ENCODE peak calls at places on chromosomes 4 and X, in nine cellular contexts. One of them, this sample, is unnamed.

GRCh38 chr4:62711575-62711974 is 1511.4 kb downstream of the ADGRL3 start:
- DNase-seq in H9: no peak
- DNase-seq in glutamatergic neuron: no peak
- DNase-seq in nephron progenitor cell: no peak
- DNase-seq in type B pancreatic cell: no peak
- DNase-seq in AG20443: no peak
- DNase-seq in cerebellum: no peak
- DNase-seq in GM23338: no peak
- DNase-seq in activated T-cell treated with anti-CD3 and anti-CD28 coated beads, Interleukin-2, amount 50 U/mL, for 72 hours: no peak
- DNase-seq in this sample: no peak

GRCh38 chr4:82733636-82734035 is 65.0 kb downstream of the SCD5 start:
- DNase-seq in H9: no peak
- DNase-seq in glutamatergic neuron: no peak
- DNase-seq in nephron progenitor cell: no peak
- DNase-seq in type B pancreatic cell: no peak
- DNase-seq in AG20443: no peak
- DNase-seq in cerebellum: no peak
- DNase-seq in GM23338: no peak
- DNase-seq in activated T-cell treated with anti-CD3 and anti-CD28 coated beads, Interleukin-2, amount 50 U/mL, for 72 hours: peak; percentile 3
- DNase-seq in this sample: no peak

GRCh38 chr4:75081561-75081960 is 148.6 kb downstream of the PARM1 start:
- DNase-seq in H9: no peak
- DNase-seq in glutamatergic neuron: no peak
- DNase-seq in nephron progenitor cell: no peak
- DNase-seq in type B pancreatic cell: no peak
- DNase-seq in AG20443: no peak
- DNase-seq in cerebellum: no peak
- DNase-seq in GM23338: no peak
- DNase-seq in activated T-cell treated with anti-CD3 and anti-CD28 coated beads, Interleukin-2, amount 50 U/mL, for 72 hours: no peak
- DNase-seq in this sample: no peak

GRCh38 chr4:128228021-128228571 is 59.5 kb downstream of the PGRMC2 start:
- DNase-seq in H9: no peak
- DNase-seq in glutamatergic neuron: no peak
- DNase-seq in nephron progenitor cell: peak; percentile 3
- DNase-seq in type B pancreatic cell: no peak
- DNase-seq in AG20443: no peak
- DNase-seq in cerebellum: no peak
- DNase-seq in GM23338: no peak
- DNase-seq in activated T-cell treated with anti-CD3 and anti-CD28 coated beads, Interleukin-2, amount 50 U/mL, for 72 hours: no peak
- DNase-seq in this sample: no peak

GRCh38 chr4:166996216-166996615 is 238.1 kb downstream of the SPOCK3 start:
- DNase-seq in H9: no peak
- DNase-seq in glutamatergic neuron: no peak
- DNase-seq in nephron progenitor cell: no peak
- DNase-seq in type B pancreatic cell: no peak
- DNase-seq in AG20443: no peak
- DNase-seq in cerebellum: no peak
- DNase-seq in GM23338: no peak
- DNase-seq in activated T-cell treated with anti-CD3 and anti-CD28 coated beads, Interleukin-2, amount 50 U/mL, for 72 hours: no peak
- DNase-seq in this sample: no peak

GRCh38 chr4:20249333-20249732 is 2.4 kb upstream of the SLIT2 start:
- DNase-seq in H9: no peak
- DNase-seq in glutamatergic neuron: no peak
- DNase-seq in nephron progenitor cell: no peak
- DNase-seq in type B pancreatic cell: no peak
- DNase-seq in AG20443: peak; percentile 37
- DNase-seq in cerebellum: no peak
- DNase-seq in GM23338: no peak
- DNase-seq in activated T-cell treated with anti-CD3 and anti-CD28 coated beads, Interleukin-2, amount 50 U/mL, for 72 hours: no peak
- DNase-seq in this sample: no peak

GRCh38 chr4:118888666-118889312 is at the start of gene SYNPO2:
- DNase-seq in H9: peak; percentile 91
- DNase-seq in glutamatergic neuron: peak; percentile 88
- DNase-seq in nephron progenitor cell: peak; percentile 77
- DNase-seq in type B pancreatic cell: peak; percentile 80
- DNase-seq in AG20443: peak; percentile 90
- DNase-seq in cerebellum: peak; percentile 23
- DNase-seq in GM23338: peak; percentile 92
- DNase-seq in activated T-cell treated with anti-CD3 and anti-CD28 coated beads, Interleukin-2, amount 50 U/mL, for 72 hours: peak; percentile 43
- DNase-seq in this sample: peak; percentile 63

GRCh38 chr4:134906404-134907023 is 704.9 kb upstream of the PABPC4L start:
- DNase-seq in H9: peak; percentile 34
- DNase-seq in glutamatergic neuron: no peak
- DNase-seq in nephron progenitor cell: peak; percentile 15
- DNase-seq in type B pancreatic cell: no peak
- DNase-seq in AG20443: no peak
- DNase-seq in cerebellum: no peak
- DNase-seq in GM23338: peak; percentile 70
- DNase-seq in activated T-cell treated with anti-CD3 and anti-CD28 coated beads, Interleukin-2, amount 50 U/mL, for 72 hours: no peak
- DNase-seq in this sample: no peak

GRCh38 chrX:20829665-20830481 is 544.3 kb upstream of the CNKSR2 start:
- DNase-seq in H9: no peak
- DNase-seq in glutamatergic neuron: no peak
- DNase-seq in nephron progenitor cell: no peak
- DNase-seq in type B pancreatic cell: no peak
- DNase-seq in AG20443: no peak
- DNase-seq in cerebellum: no peak
- DNase-seq in GM23338: no peak
- DNase-seq in activated T-cell treated with anti-CD3 and anti-CD28 coated beads, Interleukin-2, amount 50 U/mL, for 72 hours: no peak
- DNase-seq in this sample: no peak

GRCh38 chr4:158811704-158812103 is 42.9 kb downstream of the FNIP2 start:
- DNase-seq in H9: no peak
- DNase-seq in glutamatergic neuron: no peak
- DNase-seq in nephron progenitor cell: no peak
- DNase-seq in type B pancreatic cell: no peak
- DNase-seq in AG20443: no peak
- DNase-seq in cerebellum: no peak
- DNase-seq in GM23338: no peak
- DNase-seq in activated T-cell treated with anti-CD3 and anti-CD28 coated beads, Interleukin-2, amount 50 U/mL, for 72 hours: no peak
- DNase-seq in this sample: no peak

GRCh38 chrX:68462197-68462596 is 28.9 kb upstream of the OPHN1 start:
- DNase-seq in H9: no peak
- DNase-seq in glutamatergic neuron: no peak
- DNase-seq in nephron progenitor cell: no peak
- DNase-seq in type B pancreatic cell: no peak
- DNase-seq in AG20443: no peak
- DNase-seq in cerebellum: no peak
- DNase-seq in GM23338: no peak
- DNase-seq in activated T-cell treated with anti-CD3 and anti-CD28 coated beads, Interleukin-2, amount 50 U/mL, for 72 hours: no peak
- DNase-seq in this sample: no peak

GRCh38 chrX:112147206-112147605 is 64.6 kb upstream of the TRPC5 start:
- DNase-seq in H9: peak; percentile 50
- DNase-seq in glutamatergic neuron: peak; percentile 24
- DNase-seq in nephron progenitor cell: peak; percentile 37
- DNase-seq in type B pancreatic cell: no peak
- DNase-seq in AG20443: peak; percentile 30
- DNase-seq in cerebellum: peak; percentile 0
- DNase-seq in GM23338: peak; percentile 53
- DNase-seq in activated T-cell treated with anti-CD3 and anti-CD28 coated beads, Interleukin-2, amount 50 U/mL, for 72 hours: no peak
- DNase-seq in this sample: no peak

GRCh38 chr4:76748649-76749048 is 149.3 kb downstream of the SOWAHB start:
- DNase-seq in H9: no peak
- DNase-seq in glutamatergic neuron: no peak
- DNase-seq in nephron progenitor cell: no peak
- DNase-seq in type B pancreatic cell: no peak
- DNase-seq in AG20443: no peak
- DNase-seq in cerebellum: peak; percentile 60
- DNase-seq in GM23338: peak; percentile 72
- DNase-seq in activated T-cell treated with anti-CD3 and anti-CD28 coated beads, Interleukin-2, amount 50 U/mL, for 72 hours: peak; percentile 24
- DNase-seq in this sample: no peak

GRCh38 chr4:147139455-147140198 is 194.0 kb upstream of the TTC29 start:
- DNase-seq in H9: no peak
- DNase-seq in glutamatergic neuron: no peak
- DNase-seq in nephron progenitor cell: no peak
- DNase-seq in type B pancreatic cell: no peak
- DNase-seq in AG20443: no peak
- DNase-seq in cerebellum: no peak
- DNase-seq in GM23338: no peak
- DNase-seq in activated T-cell treated with anti-CD3 and anti-CD28 coated beads, Interleukin-2, amount 50 U/mL, for 72 hours: no peak
- DNase-seq in this sample: no peak

GRCh38 chr4:16626945-16627344 is 271.5 kb downstream of the LDB2 start:
- DNase-seq in H9: no peak
- DNase-seq in glutamatergic neuron: no peak
- DNase-seq in nephron progenitor cell: no peak
- DNase-seq in type B pancreatic cell: no peak
- DNase-seq in AG20443: peak; percentile 92
- DNase-seq in cerebellum: no peak
- DNase-seq in GM23338: no peak
- DNase-seq in activated T-cell treated with anti-CD3 and anti-CD28 coated beads, Interleukin-2, amount 50 U/mL, for 72 hours: no peak
- DNase-seq in this sample: no peak

GRCh38 chrX:18701621-18702361 is 5.7 kb upstream of the PPEF1 start:
- DNase-seq in H9: no peak
- DNase-seq in glutamatergic neuron: no peak
- DNase-seq in nephron progenitor cell: no peak
- DNase-seq in type B pancreatic cell: no peak
- DNase-seq in AG20443: no peak
- DNase-seq in cerebellum: no peak
- DNase-seq in GM23338: no peak
- DNase-seq in activated T-cell treated with anti-CD3 and anti-CD28 coated beads, Interleukin-2, amount 50 U/mL, for 72 hours: no peak
- DNase-seq in this sample: peak; percentile 65

GRCh38 chr4:108988514-108989195 is 225.8 kb upstream of the ETNPPL start:
- DNase-seq in H9: no peak
- DNase-seq in glutamatergic neuron: no peak
- DNase-seq in nephron progenitor cell: no peak
- DNase-seq in type B pancreatic cell: no peak
- DNase-seq in AG20443: no peak
- DNase-seq in cerebellum: no peak
- DNase-seq in GM23338: no peak
- DNase-seq in activated T-cell treated with anti-CD3 and anti-CD28 coated beads, Interleukin-2, amount 50 U/mL, for 72 hours: no peak
- DNase-seq in this sample: no peak